ENCODE peak calls at places on chromosomes 12 and 14, in seven cellular contexts. S is head of caudate nucleus; Z is cardiac muscle cell; M is caudate nucleus; V is stimulated activated CD4-positive, alpha-beta T cell treated with anti-CD3 and anti-CD28 coated beads, Interleukin-4, amount 100 ng/mL, for 24 hours; Y is left lung; W is memory B cell. L is an unnamed sample.

GRCh38 chr14:70999117-70999516 is 91.9 kb downstream of the PCNX1 start:
- DNase-seq in S (no peak), Z (no peak), M (no peak), V (no peak), Y (no peak), W (no peak), L (no peak)

GRCh38 chr12:6540181-6540877 is 6.0 kb downstream of the GAPDH start:
- DNase-seq in S (peak), Z (peak), M (no peak), V (peak), Y (peak), W (peak), L (peak)

GRCh38 chr12:9030776-9031175 is 41.4 kb downstream of the KLRG1 start:
- DNase-seq in S (no peak), Z (no peak), M (no peak), V (no peak), Y (no peak), W (no peak), L (no peak)

GRCh38 chr12:79252358-79253075 is 387.9 kb downstream of the SYT1 start:
- DNase-seq in S (no peak), Z (no peak), M (no peak), V (no peak), Y (no peak), W (no peak), L (peak)

GRCh38 chr12:119621878-119622277 is 28.3 kb downstream of the TMEM233 start:
- DNase-seq in S (no peak), Z (no peak), M (no peak), V (no peak), Y (no peak), W (no peak), L (no peak)

GRCh38 chr12:1418144-1418543 is 176.2 kb downstream of the FBXL14 start:
- DNase-seq in S (no peak), Z (no peak), M (no peak), V (no peak), Y (no peak), W (no peak), L (no peak)

GRCh38 chr12:69972136-69972535 is 147.1 kb downstream of the MYRFL start:
- DNase-seq in S (no peak), Z (no peak), M (no peak), V (no peak), Y (no peak), W (no peak), L (no peak)

GRCh38 chr14:88798161-88798560 is 5.4 kb upstream of the EML5 start:
- DNase-seq in S (no peak), Z (no peak), M (no peak), V (no peak), Y (no peak), W (no peak), L (no peak)

GRCh38 chr12:34393821-34394150 is 371.5 kb downstream of the ALG10 start:
- DNase-seq in S (peak), Z (no peak), M (no peak), V (no peak), Y (peak), W (peak), L (no peak)

GRCh38 chr12:55743967-55744931 is 1.3 kb downstream of the GDF11 start:
- DNase-seq in S (no peak), Z (peak), M (no peak), V (no peak), Y (no peak), W (no peak), L (no peak)

GRCh38 chr14:30651934-30652333 is 29.8 kb downstream of the SCFD1 start:
- DNase-seq in S (no peak), Z (no peak), M (no peak), V (no peak), Y (no peak), W (no peak), L (no peak)

GRCh38 chr12:66065623-66066022 is 64.9 kb downstream of the LLPH start:
- DNase-seq in S (no peak), Z (no peak), M (no peak), V (no peak), Y (no peak), W (no peak), L (peak)

GRCh38 chr14:51451561-51451960 is 200.1 kb upstream of the FRMD6 start:
- DNase-seq in S (no peak), Z (no peak), M (no peak), V (no peak), Y (no peak), W (no peak), L (no peak)

GRCh38 chr14:93042968-93043940 is 72.5 kb downstream of the ITPK1 start:
- DNase-seq in S (no peak), Z (no peak), M (no peak), V (no peak), Y (peak), W (no peak), L (peak)

GRCh38 chr14:85387181-85387580 is 142.8 kb upstream of the FLRT2 start:
- DNase-seq in S (no peak), Z (no peak), M (no peak), V (no peak), Y (no peak), W (no peak), L (no peak)

GRCh38 chr14:81829447-81829846 is 295.8 kb upstream of the SEL1L start:
- DNase-seq in S (no peak), Z (no peak), M (no peak), V (no peak), Y (peak), W (no peak), L (no peak)

GRCh38 chr14:67567654-67568053 is 32.4 kb downstream of the PIGH start:
- DNase-seq in S (no peak), Z (no peak), M (no peak), V (no peak), Y (no peak), W (no peak), L (no peak)

GRCh38 chr12:51171884-51172514 is 936 bp downstream of the TFCP2 start:
- DNase-seq in S (no peak), Z (peak), M (no peak), V (no peak), Y (no peak), W (no peak), L (peak)

GRCh38 chr14:57747036-57747435 is 118.9 kb downstream of the SLC35F4 start:
- DNase-seq in S (no peak), Z (no peak), M (no peak), V (no peak), Y (no peak), W (no peak), L (peak)

GRCh38 chr12:132270516-132270915 is 58.9 kb downstream of the GALNT9 start:
- DNase-seq in S (no peak), Z (no peak), M (no peak), V (no peak), Y (peak), W (no peak), L (no peak)

GRCh38 chr12:120224304-120225199 is 23.6 kb upstream of the RPLP0 start:
- DNase-seq in S (no peak), Z (no peak), M (peak), V (no peak), Y (peak), W (no peak), L (no peak)

GRCh38 chr12:94263011-94263786 is 114.8 kb downstream of the PLXNC1 start:
- DNase-seq in S (no peak), Z (no peak), M (no peak), V (peak), Y (no peak), W (peak), L (no peak)

GRCh38 chr12:4089147-4089606 is 184.4 kb upstream of the CCND2 start:
- DNase-seq in S (no peak), Z (no peak), M (no peak), V (no peak), Y (no peak), W (no peak), L (no peak)

GRCh38 chr14:100531591-100532121 is 55.6 kb downstream of the BEGAIN start:
- DNase-seq in S (peak), Z (no peak), M (no peak), V (peak), Y (peak), W (no peak), L (no peak)